ENCODE peak calls at places on chromosomes 16 and 17, in four cellular contexts. P is psoas muscle, O is breast epithelium, C is IMR-90. F is an unnamed sample. For H3K9me3, the result is how much of the 10 kb centered on the place peaks cover.

GRCh38 chr16:61050547-61050946 is 985.7 kb downstream of the CDH8 start:
- DNase-seq in P (no peak), O (no peak), C (no peak), F (no peak)

GRCh38 chr17:27420211-27420950 is 35.9 kb upstream of the KSR1 start:
- DNase-seq in P (no peak), O (no peak), C (no peak), F (no peak)

GRCh38 chr16:68286153-68287074 is 22.1 kb downstream of the SLC7A6 start:
- DNase-seq in P (no peak), O (no peak), C (no peak), F (no peak)

GRCh38 chr17:79288950-79289349 is 214.3 kb downstream of the ENGASE start:
- DNase-seq in P (no peak), O (no peak), C (no peak), F (no peak)

GRCh38 chr16:4262303-4262835 is 10.5 kb downstream of the TFAP4 start:
- DNase-seq in P (no peak), O (no peak), C (no peak), F (no peak)

GRCh38 chr16:22217890-22218730 is 12.0 kb downstream of the EEF2K start:
- DNase-seq in P (peak), O (no peak), C (no peak), F (peak)

GRCh38 chr17:44999433-44999832 is 31.3 kb upstream of the C1QL1 start:
- DNase-seq in P (no peak), O (no peak), C (no peak), F (no peak)

GRCh38 chr17:6753006-6753445 is 2.8 kb upstream of the XAF1 start:
- DNase-seq in P (peak), O (no peak), C (peak), F (peak)

GRCh38 chr16:79571753-79572544 is 28.6 kb downstream of the MAF start:
- DNase-seq in P (no peak), O (no peak), C (no peak), F (no peak)

GRCh38 chr17:51819820-51820219 is 338.7 kb downstream of the CA10 start:
- DNase-seq in P (no peak), O (no peak), C (no peak), F (no peak)

GRCh38 chr16:17469742-17470001 is 1.1 kb downstream of the XYLT1 start:
- DNase-seq in P (no peak), O (no peak), C (no peak), F (no peak)

GRCh38 chr17:61484174-61484573 is 32.0 kb downstream of the TBX4 start:
- DNase-seq in P (no peak), O (no peak), C (no peak), F (no peak)

GRCh38 chr17:72749119-72749572 is 343.3 kb downstream of the SLC39A11 start:
- DNase-seq in P (no peak), O (no peak), C (no peak), F (no peak)

GRCh38 chr16:9843424-9844013 is 338.7 kb downstream of the GRIN2A start:
- DNase-seq in P (no peak), O (no peak), C (no peak), F (no peak)

GRCh38 chr17:81904600-81905423 is 2.8 kb downstream of the NPB start:
- DNase-seq in P (no peak), O (no peak), C (no peak), F (peak)

GRCh38 chr16:75218256-75219076 is at the start of gene CTRB1:
- DNase-seq in P (no peak), O (no peak), C (no peak), F (no peak)

GRCh38 chr17:2120550-2121335 is 65.8 kb downstream of the HIC1 start:
- DNase-seq in P (no peak), O (no peak), C (peak), F (no peak)

GRCh38 chr16:30867747-30868146 is 26.1 kb downstream of the BCL7C start:
- DNase-seq in P (no peak), O (no peak), C (no peak), F (no peak)

GRCh38 chr16:9092282-9092962 is 978 bp downstream of the HAPSTR1 start:
- DNase-seq in P (peak), O (no peak), C (no peak), F (peak)

GRCh38 chr17:77364381-77364911 is 223.7 kb downstream of the SEC14L1 start:
- DNase-seq in P (peak), O (no peak), C (no peak), F (no peak)

GRCh38 chr16:22139008-22139407 is 23.3 kb upstream of the SDR42E2 start:
- DNase-seq in P (no peak), O (no peak), C (no peak), F (no peak)

GRCh38 chr17:34066528-34066927 is 188.6 kb upstream of the CCL2 start:
- DNase-seq in P (no peak), O (no peak), C (no peak), F (no peak)

GRCh38 chr17:49353607-49354006 is 8.4 kb downstream of the ZNF652 start:
- DNase-seq in P (no peak), O (no peak), C (peak), F (no peak)

GRCh38 chr16:14193316-14193871 is 122.3 kb downstream of the MRTFB start:
- DNase-seq in P (no peak), O (no peak), C (no peak), F (no peak)

GRCh38 chr17:74478369-74479100 is 12.1 kb downstream of the CD300A start:
- DNase-seq in P (no peak), O (no peak), C (no peak), F (no peak)

GRCh38 chr17:79001190-79002020 is 8.2 kb downstream of the CANT1 start:
- DNase-seq in P (no peak), O (peak), C (no peak), F (no peak)

GRCh38 chr17:45895969-45896793 is 1.8 kb downstream of the MAPT start:
- DNase-seq in P (peak), O (no peak), C (no peak), F (no peak)

GRCh38 chr17:7130626-7131467 is 16.2 kb upstream of the ASGR2 start:
- DNase-seq in P (no peak), O (no peak), C (no peak), F (no peak)

GRCh38 chr16:82639666-82640336 is 13.0 kb downstream of the CDH13 start:
- DNase-seq in P (peak), O (no peak), C (peak), F (peak)

GRCh38 chr17:47987240-47987835 is 16.4 kb downstream of the CDK5RAP3 start:
- DNase-seq in P (no peak), O (no peak), C (no peak), F (no peak)

GRCh38 chr16:11200523-11201063 is 55.4 kb downstream of the SOCS1 start:
- DNase-seq in P (no peak), O (no peak), C (no peak), F (no peak)

GRCh38 chr17:63945851-63946439 is 13.8 kb upstream of the CD79B start:
- DNase-seq in P (no peak), O (no peak), C (no peak), F (no peak)

DNA sequence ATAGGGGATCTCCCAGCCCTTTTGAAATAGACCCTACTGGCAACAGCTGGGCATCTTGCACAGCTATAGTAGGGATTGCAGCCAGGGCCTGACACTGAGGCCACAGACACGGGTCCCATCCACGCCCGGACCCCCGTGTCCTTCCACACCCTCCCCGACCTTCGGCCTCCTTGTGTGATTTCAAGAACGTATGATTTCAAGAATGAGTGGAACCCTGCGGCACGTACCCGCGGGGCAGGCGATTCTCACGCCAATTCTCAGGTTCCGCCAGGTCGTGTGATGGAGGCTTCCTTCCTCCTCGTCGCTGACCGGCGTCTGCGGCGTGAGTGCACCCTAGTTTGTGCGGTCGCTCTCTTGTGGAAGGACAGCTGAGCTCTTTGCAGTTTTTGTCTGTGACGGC is 56.3 kb upstream of the GNG13 start:
- DNase-seq in P (peak), O (no peak), C (no peak), F (no peak)
- H3K9me3 ChIP-seq in P (under half), O (under half), C (under half), F (under half)

DNA sequence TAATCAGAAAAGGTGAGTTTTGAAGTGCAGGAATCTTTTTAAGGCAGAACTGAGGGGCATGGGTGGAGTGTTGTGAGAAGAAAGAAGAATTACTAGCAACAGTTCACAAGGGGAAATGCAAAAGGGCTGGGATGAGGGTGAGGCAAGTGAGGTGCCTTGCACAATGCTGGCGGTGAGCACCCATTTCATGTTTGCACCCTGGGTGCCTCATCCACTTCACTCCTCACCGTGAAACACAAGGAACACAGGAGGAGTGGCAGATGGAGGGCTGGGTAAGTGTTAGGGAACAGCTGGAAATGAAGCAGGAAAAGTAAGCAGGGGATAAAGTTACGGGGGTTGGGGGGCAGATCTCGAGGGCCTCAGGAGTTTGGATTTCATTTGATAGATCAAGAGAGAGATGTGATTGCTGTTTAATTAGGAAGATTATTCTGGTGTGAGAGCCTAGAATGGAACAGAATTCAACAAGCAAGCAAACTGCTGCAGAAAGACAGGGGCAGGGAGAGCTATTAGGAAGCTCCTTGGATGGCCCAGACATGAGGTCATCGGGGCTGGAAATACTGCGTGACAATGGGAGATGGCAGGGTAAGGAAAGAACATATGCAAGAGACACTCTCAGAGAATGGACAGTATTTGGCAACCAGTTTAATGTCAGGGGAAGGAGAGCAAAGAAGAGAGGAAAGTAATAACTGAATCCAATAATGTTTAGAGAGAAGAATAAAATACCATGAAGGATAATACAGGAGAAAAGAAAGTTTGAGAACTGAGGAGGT is 8.3 kb upstream of the HEATR6 start:
- DNase-seq in P (no peak), O (no peak), C (peak), F (no peak)
- H3K9me3 ChIP-seq in P (under half), O (under half), C (under half), F (under half)

GRCh38 chr16:35409503-35409902 is 1950.1 kb downstream of the TP53TG3F start:
- DNase-seq in P (no peak), O (no peak), C (no peak), F (no peak)
- H3K9me3 ChIP-seq in P (under half), O (under half), C (under half), F (under half)

GRCh38 chr17:82943751-82944150 is 103.9 kb upstream of the ZNF750 start:
- DNase-seq in P (peak), O (no peak), C (no peak), F (no peak)
- H3K9me3 ChIP-seq in P (under half), O (under half), C (under half), F (under half)

GRCh38 chr16:57464523-57464922 is 2.0 kb downstream of the POLR2C start:
- DNase-seq in P (no peak), O (no peak), C (no peak), F (no peak)

GRCh38 chr16:57468346-57468745 is 5.9 kb downstream of the POLR2C start:
- DNase-seq in P (no peak), O (no peak), C (no peak), F (no peak)

GRCh38 chr16:57462978-57463362 is 491 bp downstream of the POLR2C start:
- DNase-seq in P (no peak), O (no peak), C (no peak), F (no peak)

GRCh38 chr16:57462209-57462977 is at the start of gene POLR2C:
- DNase-seq in P (peak), O (peak), C (peak), F (peak)
- H3K9me3 ChIP-seq in P (under half), O (under half), C (under half), F (under half)

DNA sequence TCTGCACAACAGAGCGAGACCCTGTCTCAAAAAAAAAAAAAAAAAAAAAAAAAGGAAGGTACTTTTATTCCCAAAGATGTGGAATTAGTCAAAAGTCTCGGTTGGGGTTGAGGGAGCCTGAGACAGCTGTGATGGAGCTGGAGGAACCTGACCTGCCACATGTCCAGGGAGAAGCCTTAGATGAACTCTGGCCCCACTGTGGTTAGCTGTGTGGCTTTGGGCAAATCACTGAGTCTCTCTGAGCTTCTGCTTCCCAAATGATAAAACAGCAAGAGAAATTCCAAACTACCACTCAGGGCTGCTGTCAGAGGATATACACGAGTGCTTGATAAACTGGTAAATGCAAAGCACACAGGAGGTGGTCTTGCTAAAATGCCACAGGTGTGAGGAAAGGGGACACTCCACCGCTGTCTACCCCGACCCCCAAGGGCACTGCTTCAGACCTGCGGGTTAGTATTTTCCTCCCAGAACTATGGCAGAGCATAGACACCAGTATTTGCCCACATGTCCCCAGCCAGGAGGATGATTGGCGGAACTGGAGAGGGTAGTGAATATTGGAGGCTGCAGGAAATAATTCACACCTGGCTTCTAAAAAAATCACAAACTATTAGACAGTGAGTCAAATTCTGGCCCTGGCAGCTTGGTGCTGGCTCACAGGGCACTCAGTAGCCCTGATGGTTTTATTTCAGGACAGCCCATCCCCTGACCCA is 14.7 kb downstream of the DRC3 start:
- DNase-seq in P (no peak), O (no peak), C (no peak), F (no peak)
- H3K9me3 ChIP-seq in P (under half), O (under half), C (under half), F (under half)